ENCODE peak calls at places on chromosomes 2 and 18, in four cellular contexts. One of them, this sample, is unnamed.
A peak's percentile ranks its signal among the peaks of the same experiment; 100 is the strongest.

GRCh38 chr2:12381543-12382323 is 335.0 kb upstream of the TRIB2 start:
- DNase-seq in GM12878: no peak
- DNase-seq in H1: peak; percentile 41
- DNase-seq in SK-N-SH: no peak
- DNase-seq in this sample: no peak

GRCh38 chr2:11397046-11397445 is 52.6 kb upstream of the ROCK2 start:
- DNase-seq in H1: no peak
- DNase-seq in GM12878: no peak
- DNase-seq in SK-N-SH: peak; percentile 71
- DNase-seq in this sample: no peak

GRCh38 chr2:23589220-23589647 is 204.3 kb downstream of the KLHL29 start:
- DNase-seq in GM12878: no peak
- DNase-seq in SK-N-SH: no peak
- DNase-seq in H1: no peak
- DNase-seq in this sample: no peak

GRCh38 chr2:240921319-240922233 is 15.4 kb downstream of the CROCC2 start:
- DNase-seq in GM12878: no peak
- DNase-seq in SK-N-SH: peak; percentile 25
- DNase-seq in H1: no peak
- DNase-seq in this sample: no peak

GRCh38 chr18:59582395-59582794 is 114.8 kb downstream of the CCBE1 start:
- DNase-seq in GM12878: no peak
- DNase-seq in SK-N-SH: no peak
- DNase-seq in H1: no peak
- DNase-seq in this sample: no peak

GRCh38 chr18:61502472-61502871 is 169.2 kb downstream of the CDH20 start:
- DNase-seq in GM12878: peak; percentile 5
- DNase-seq in SK-N-SH: peak; percentile 69
- DNase-seq in H1: no peak
- DNase-seq in this sample: peak; percentile 21

GRCh38 chr2:49934481-49934880 is 780.2 kb upstream of the FSHR start:
- DNase-seq in GM12878: no peak
- DNase-seq in H1: no peak
- DNase-seq in SK-N-SH: no peak
- DNase-seq in this sample: no peak

GRCh38 chr2:119246884-119247843 is 23.5 kb downstream of the STEAP3 start:
- DNase-seq in H1: no peak
- DNase-seq in GM12878: no peak
- DNase-seq in SK-N-SH: no peak
- DNase-seq in this sample: no peak

GRCh38 chr2:78782196-78782595 is 243.3 kb upstream of the REG3G start:
- DNase-seq in GM12878: no peak
- DNase-seq in SK-N-SH: no peak
- DNase-seq in H1: no peak
- DNase-seq in this sample: no peak

GRCh38 chr2:134433934-134434333 is 180.1 kb downstream of the MGAT5 start:
- DNase-seq in H1: no peak
- DNase-seq in GM12878: no peak
- DNase-seq in SK-N-SH: no peak
- DNase-seq in this sample: no peak

GRCh38 chr2:128813352-128814034 is 494.8 kb upstream of the HS6ST1 start:
- DNase-seq in SK-N-SH: peak; percentile 48
- DNase-seq in GM12878: no peak
- DNase-seq in H1: no peak
- DNase-seq in this sample: no peak

GRCh38 chr18:58338961-58339722 is 289.7 kb downstream of the ALPK2 start:
- DNase-seq in SK-N-SH: no peak
- DNase-seq in H1: peak; percentile 29
- DNase-seq in GM12878: no peak
- DNase-seq in this sample: no peak

GRCh38 chr2:101830146-101830545 is 132.6 kb downstream of the MAP4K4 start:
- DNase-seq in SK-N-SH: no peak
- DNase-seq in GM12878: no peak
- DNase-seq in H1: no peak
- DNase-seq in this sample: no peak

GRCh38 chr18:77765468-77765867 is 515.8 kb downstream of the GALR1 start:
- DNase-seq in GM12878: no peak
- DNase-seq in H1: no peak
- DNase-seq in SK-N-SH: peak; percentile 34
- DNase-seq in this sample: peak; percentile 11

GRCh38 chr2:71263386-71263785 is 36.5 kb upstream of the PAIP2B start:
- DNase-seq in SK-N-SH: no peak
- DNase-seq in GM12878: no peak
- DNase-seq in H1: no peak
- DNase-seq in this sample: no peak

GRCh38 chr2:134683561-134684112 is 35.2 kb downstream of the TMEM163 start:
- DNase-seq in GM12878: peak; percentile 15
- DNase-seq in H1: no peak
- DNase-seq in SK-N-SH: no peak
- DNase-seq in this sample: peak; percentile 23

GRCh38 chr2:10016001-10016801 is 27.1 kb upstream of the KLF11 start:
- DNase-seq in H1: no peak
- DNase-seq in GM12878: no peak
- DNase-seq in SK-N-SH: no peak
- DNase-seq in this sample: no peak

GRCh38 chr2:11567631-11568031 is 33.8 kb downstream of the GREB1 start:
- DNase-seq in SK-N-SH: no peak
- DNase-seq in H1: no peak
- DNase-seq in GM12878: no peak
- DNase-seq in this sample: no peak

GRCh38 chr2:53475320-53475719 is 292.3 kb upstream of the CHAC2 start:
- DNase-seq in SK-N-SH: no peak
- DNase-seq in H1: no peak
- DNase-seq in GM12878: no peak
- DNase-seq in this sample: no peak

GRCh38 chr2:122545821-122546220 is 790.4 kb downstream of the TSN start:
- DNase-seq in SK-N-SH: no peak
- DNase-seq in GM12878: no peak
- DNase-seq in H1: no peak
- DNase-seq in this sample: no peak

GRCh38 chr18:54679318-54680149 is 88.5 kb downstream of the DYNAP start:
- DNase-seq in SK-N-SH: peak; percentile 67
- DNase-seq in H1: no peak
- DNase-seq in GM12878: peak; percentile 9
- DNase-seq in this sample: peak; percentile 25

DNA sequence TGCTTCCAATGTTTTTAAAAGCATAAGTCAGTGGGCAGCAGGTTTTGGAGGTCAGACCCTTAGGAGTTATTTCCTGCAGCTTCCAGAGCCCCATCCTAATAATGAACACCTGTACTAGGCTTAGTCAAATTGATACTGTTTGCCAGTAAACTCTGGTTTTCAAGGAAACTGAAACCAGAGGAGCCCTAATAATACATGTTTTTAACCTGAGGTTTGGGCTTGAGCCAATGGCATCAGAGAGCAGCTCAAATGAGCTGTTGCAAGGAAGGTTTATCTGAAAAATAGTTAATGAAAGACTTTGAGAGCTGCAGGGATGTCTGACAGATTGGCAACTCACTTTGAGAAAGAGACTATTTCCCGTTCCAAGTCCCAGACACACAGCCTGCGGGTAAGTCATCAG is 54.6 kb downstream of the DCC start:
- DNase-seq in GM12878: peak; percentile 52
- DNase-seq in H1: no peak
- DNase-seq in SK-N-SH: no peak
- DNase-seq in this sample: no peak
- TF ChIP-seq TCF12 in GM12878: peak; percentile 75
- TF ChIP-seq TCF12 in H1: no peak
- TF ChIP-seq TCF12 in SK-N-SH: no peak
- TF ChIP-seq TCF12 in this sample: no peak

GRCh38 chr2:177397501-177398289 is 5.1 kb downstream of the AGPS start:
- DNase-seq in H1: no peak
- DNase-seq in GM12878: no peak
- DNase-seq in SK-N-SH: no peak
- DNase-seq in this sample: peak; percentile 97

GRCh38 chr2:177399376-177399775 is 6.8 kb downstream of the AGPS start:
- DNase-seq in H1: no peak
- DNase-seq in GM12878: no peak
- DNase-seq in SK-N-SH: no peak
- DNase-seq in this sample: no peak

GRCh38 chr2:177398290-177398683 is 5.7 kb downstream of the AGPS start:
- DNase-seq in SK-N-SH: no peak
- DNase-seq in H1: no peak
- DNase-seq in GM12878: no peak
- DNase-seq in this sample: peak; percentile 68

GRCh38 chr2:177403822-177404221 is 11.2 kb downstream of the AGPS start:
- DNase-seq in SK-N-SH: no peak
- DNase-seq in GM12878: no peak
- DNase-seq in H1: no peak
- DNase-seq in this sample: no peak

DNA sequence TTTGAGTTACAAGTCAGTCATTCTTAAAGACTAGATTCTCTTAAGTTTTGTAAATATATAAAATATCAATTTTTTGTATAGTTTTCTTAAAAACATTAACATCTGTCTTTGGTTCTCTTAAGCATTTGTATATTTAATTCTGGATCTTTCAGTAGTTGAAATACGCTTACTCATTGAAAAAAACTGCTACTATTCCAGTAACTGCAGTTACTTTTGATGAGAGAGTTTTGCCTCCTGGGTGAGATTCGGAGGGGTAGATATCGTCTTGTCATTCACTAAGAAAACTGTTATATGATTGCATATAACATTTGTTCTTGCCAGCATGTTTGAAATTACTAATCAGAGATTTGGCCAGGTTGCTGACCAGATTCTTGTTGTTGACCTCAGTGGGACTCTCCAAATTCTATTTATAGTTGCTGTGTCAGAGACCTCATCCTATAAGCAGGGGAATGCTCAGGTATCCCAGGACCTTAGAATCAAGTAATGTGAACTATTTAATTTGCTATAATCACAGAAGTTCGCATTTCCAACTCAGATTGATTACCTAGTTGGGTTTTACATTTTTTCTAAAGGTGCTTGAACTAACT is 7.9 kb downstream of the AGPS start:
- DNase-seq in GM12878: no peak
- DNase-seq in H1: no peak
- DNase-seq in SK-N-SH: no peak
- DNase-seq in this sample: no peak
- TF ChIP-seq POLR2AphosphoS5 in GM12878: no peak
- TF ChIP-seq POLR2AphosphoS5 in H1: no peak
- TF ChIP-seq POLR2AphosphoS5 in SK-N-SH: no peak
- TF ChIP-seq POLR2AphosphoS5 in this sample: no peak

GRCh38 chr18:9405977-9406376 is 69.3 kb upstream of the RALBP1 start:
- DNase-seq in GM12878: no peak
- DNase-seq in SK-N-SH: no peak
- DNase-seq in H1: no peak
- DNase-seq in this sample: no peak

GRCh38 chr18:9405130-9405529 is 70.2 kb upstream of the RALBP1 start:
- DNase-seq in SK-N-SH: no peak
- DNase-seq in H1: no peak
- DNase-seq in GM12878: no peak
- DNase-seq in this sample: no peak

GRCh38 chr18:9401166-9401565 is 66.6 kb downstream of the TWSG1 start:
- DNase-seq in SK-N-SH: no peak
- DNase-seq in GM12878: no peak
- DNase-seq in H1: no peak
- DNase-seq in this sample: no peak

GRCh38 chr18:9403795-9404564 is 69.4 kb downstream of the TWSG1 start:
- DNase-seq in GM12878: no peak
- DNase-seq in H1: no peak
- DNase-seq in SK-N-SH: no peak
- DNase-seq in this sample: peak; percentile 54

GRCh38 chr18:9404565-9405060 is 70.0 kb downstream of the TWSG1 start:
- DNase-seq in GM12878: no peak
- DNase-seq in H1: no peak
- DNase-seq in SK-N-SH: no peak
- DNase-seq in this sample: no peak
- TF ChIP-seq TCF12 in GM12878: no peak
- TF ChIP-seq TCF12 in H1: no peak
- TF ChIP-seq TCF12 in SK-N-SH: no peak
- TF ChIP-seq TCF12 in this sample: no peak

GRCh38 chr2:25402477-25402876 is 60.8 kb upstream of the DNMT3A start:
- DNase-seq in H1: no peak
- DNase-seq in SK-N-SH: no peak
- DNase-seq in GM12878: no peak
- DNase-seq in this sample: no peak
- TF ChIP-seq POLR2AphosphoS5 in H1: no peak
- TF ChIP-seq POLR2AphosphoS5 in SK-N-SH: no peak
- TF ChIP-seq POLR2AphosphoS5 in GM12878: peak; percentile 82
- TF ChIP-seq POLR2AphosphoS5 in this sample: no peak

GRCh38 chr18:48270929-48271328 is 138.3 kb downstream of the ZBTB7C start:
- DNase-seq in H1: no peak
- DNase-seq in SK-N-SH: no peak
- DNase-seq in GM12878: no peak
- DNase-seq in this sample: no peak
- TF ChIP-seq TCF12 in H1: no peak
- TF ChIP-seq TCF12 in SK-N-SH: no peak
- TF ChIP-seq TCF12 in GM12878: no peak
- TF ChIP-seq TCF12 in this sample: no peak

GRCh38 chr2:235391964-235392615 is 101.8 kb upstream of the AGAP1 start:
- DNase-seq in H1: no peak
- DNase-seq in GM12878: no peak
- DNase-seq in SK-N-SH: no peak
- DNase-seq in this sample: no peak
- TF ChIP-seq POLR2AphosphoS5 in H1: no peak
- TF ChIP-seq POLR2AphosphoS5 in GM12878: no peak
- TF ChIP-seq POLR2AphosphoS5 in SK-N-SH: no peak
- TF ChIP-seq POLR2AphosphoS5 in this sample: no peak

This sample was measured in HepG2.